ENCODE peak calls at places on chromosomes 7 and 10, in ten cellular contexts. B is CD4-positive, CD25-positive, alpha-beta regulatory T cell; E is activated CD8-positive, alpha-beta T cell treated with anti-CD3 and anti-CD28 coated beads for 36 hours; A is GM12878; Y is lower lobe of right lung; R is left cardiac atrium; P is left lobe of liver; F is stimulated activated naive CD8-positive, alpha-beta T cell treated with anti-CD3 and anti-CD28 coated beads, Interleukin-15, Interleukin-2, amounts not matched to agents 100 U/mL and 50 U/mL, for 24 hours; I is upper lobe of right lung; L is body of pancreas. N is an unnamed sample.

GRCh38 chr7:30430777-30431176 is 47.8 kb downstream of the NOD1 start:
- ATAC-seq in L (no peak), F (no peak), R (no peak), B (no peak), I (peak), Y (no peak), P (no peak), A (no peak), E (no peak), N (no peak)

GRCh38 chr10:99731296-99732032 is 463 bp downstream of the COX15 start:
- ATAC-seq in I (peak), F (no peak), L (peak), P (no peak), B (no peak), Y (peak), R (peak), E (no peak), A (peak), N (no peak)

GRCh38 chr7:28155964-28156363 is 24.6 kb downstream of the JAZF1 start:
- ATAC-seq in A (no peak), P (peak), L (peak), F (no peak), E (no peak), I (peak), B (no peak), Y (peak), R (peak), N (no peak)

GRCh38 chr10:93206652-93207051 is 133.0 kb downstream of the CYP26A1 start:
- ATAC-seq in R (no peak), E (no peak), P (no peak), I (no peak), F (no peak), B (no peak), Y (no peak), A (no peak), L (no peak), N (no peak)

GRCh38 chr7:76269895-76270294 is 32.6 kb upstream of the HSPB1 start:
- ATAC-seq in E (no peak), B (no peak), I (no peak), P (no peak), L (no peak), F (no peak), R (peak), Y (no peak), A (no peak), N (no peak)

GRCh38 chr10:77564781-77565589 is 72.6 kb downstream of the KCNMA1 start:
- ATAC-seq in E (no peak), L (no peak), I (no peak), Y (no peak), F (no peak), B (no peak), R (peak), A (peak), P (peak), N (no peak)

GRCh38 chr10:91689731-91690168 is 56.9 kb upstream of the PPP1R3C start:
- ATAC-seq in A (peak), Y (peak), B (no peak), E (no peak), I (peak), R (peak), L (no peak), P (peak), F (no peak), N (no peak)

GRCh38 chr7:132206594-132206993 is 369.7 kb downstream of the PLXNA4 start:
- ATAC-seq in A (no peak), I (no peak), L (no peak), P (no peak), F (no peak), B (no peak), E (no peak), R (peak), Y (no peak), N (no peak)

GRCh38 chr10:25504306-25504705 is 329.5 kb downstream of the GPR158 start:
- ATAC-seq in F (no peak), P (no peak), Y (no peak), R (no peak), E (no peak), I (no peak), L (no peak), B (no peak), A (no peak), N (no peak)

GRCh38 chr7:91357379-91357778 is 93.1 kb downstream of the FZD1 start:
- ATAC-seq in A (no peak), E (no peak), P (no peak), R (peak), B (no peak), I (no peak), L (no peak), Y (no peak), F (no peak), N (no peak)

GRCh38 chr10:111756541-111757061 is 427.0 kb downstream of the GPAM start:
- ATAC-seq in I (peak), A (peak), R (peak), Y (peak), B (no peak), L (no peak), P (peak), E (no peak), F (no peak), N (no peak)

GRCh38 chr10:13820591-13821377 is 234.0 kb downstream of the PRPF18 start:
- ATAC-seq in R (peak), P (peak), Y (peak), F (no peak), A (peak), B (no peak), E (no peak), I (peak), L (no peak), N (peak)

GRCh38 chr7:157857578-157858075 is 520.8 kb downstream of the DNAJB6 start:
- ATAC-seq in F (no peak), B (no peak), E (no peak), Y (no peak), L (no peak), R (no peak), A (no peak), P (no peak), I (no peak), N (no peak)

GRCh38 chr7:66503551-66504031 is 125.1 kb upstream of the KCTD7 start:
- ATAC-seq in B (no peak), P (peak), Y (no peak), A (no peak), F (no peak), R (no peak), E (no peak), L (no peak), I (peak), N (no peak)

GRCh38 chr7:156074982-156075615 is 262.8 kb upstream of the SHH start:
- ATAC-seq in B (no peak), P (no peak), E (no peak), L (no peak), I (no peak), R (no peak), Y (no peak), F (no peak), A (no peak), N (no peak)

GRCh38 chr10:49508249-49508648 is 30.7 kb downstream of the ERCC6 start:
- ATAC-seq in L (no peak), I (no peak), B (peak), Y (no peak), P (no peak), A (peak), E (peak), R (no peak), F (peak), N (no peak)

GRCh38 chr10:13815766-13816165 is 229.0 kb downstream of the PRPF18 start:
- ATAC-seq in F (no peak), B (no peak), Y (no peak), R (no peak), E (no peak), P (no peak), L (no peak), A (no peak), I (no peak), N (no peak)

GRCh38 chr7:81499262-81500116 is 270.4 kb downstream of the HGF start:
- ATAC-seq in B (no peak), I (peak), R (peak), E (no peak), F (no peak), P (peak), Y (peak), A (peak), L (peak), N (no peak)

GRCh38 chr7:115096262-115096661 is 174.4 kb downstream of the MDFIC start:
- ATAC-seq in R (peak), P (peak), A (no peak), Y (no peak), F (no peak), L (no peak), E (no peak), I (no peak), B (no peak), N (no peak)

GRCh38 chr7:47648301-47648900 is 66.5 kb upstream of the TNS3 start:
- ATAC-seq in L (no peak), I (peak), F (no peak), Y (no peak), R (no peak), E (no peak), B (no peak), P (no peak), A (no peak), N (no peak)

GRCh38 chr10:70494966-70495365 is 16.4 kb downstream of the PALD1 start:
- ATAC-seq in R (peak), A (peak), E (peak), Y (peak), P (peak), I (peak), F (peak), L (peak), B (no peak), N (no peak)

GRCh38 chr10:92757066-92757716 is 67.4 kb downstream of the HHEX start:
- ATAC-seq in B (no peak), L (no peak), F (peak), I (peak), P (peak), Y (peak), R (peak), E (no peak), A (peak), N (peak)

GRCh38 chr7:32500922-32501341 is 5.6 kb downstream of the AVL9 start:
- ATAC-seq in A (peak), B (no peak), I (peak), R (peak), L (no peak), Y (peak), F (no peak), P (no peak), E (peak), N (peak)

GRCh38 chr10:5089869-5090268 is 4.3 kb upstream of the AKR1C3 start:
- ATAC-seq in B (no peak), E (peak), L (no peak), R (no peak), I (peak), Y (peak), F (no peak), A (peak), P (no peak), N (no peak)